ENCODE peak calls at places on chromosomes 16 and 17, in seven cellular contexts. One of them, this sample, is unnamed. For H3K4me1, the result is how much of the 10 kb centered on the place peaks cover.

GRCh38 chr17:12256380-12256995 is 235.8 kb downstream of the MAP2K4 start:
- DNase-seq in heart right ventricle: peak
- DNase-seq in fibroblast of lung: peak
- DNase-seq in H1: no peak
- DNase-seq in SK-N-SH: peak
- DNase-seq in PC-3: peak
- DNase-seq in esophagus muscularis mucosa: no peak
- DNase-seq in this sample: peak

GRCh38 chr17:42387663-42388380 is 420 bp downstream of the STAT3 start:
- DNase-seq in heart right ventricle: peak
- DNase-seq in fibroblast of lung: peak
- DNase-seq in H1: peak
- DNase-seq in SK-N-SH: peak
- DNase-seq in PC-3: no peak
- DNase-seq in esophagus muscularis mucosa: no peak
- DNase-seq in this sample: peak

GRCh38 chr17:2718150-2718938 is 6.8 kb upstream of the CLUH start:
- DNase-seq in heart right ventricle: no peak
- DNase-seq in fibroblast of lung: peak
- DNase-seq in H1: no peak
- DNase-seq in SK-N-SH: no peak
- DNase-seq in PC-3: no peak
- DNase-seq in esophagus muscularis mucosa: no peak
- DNase-seq in this sample: no peak

GRCh38 chr16:84562174-84562815 is 55.6 kb downstream of the COTL1 start:
- DNase-seq in heart right ventricle: no peak
- DNase-seq in fibroblast of lung: no peak
- DNase-seq in H1: no peak
- DNase-seq in SK-N-SH: no peak
- DNase-seq in PC-3: no peak
- DNase-seq in esophagus muscularis mucosa: no peak
- DNase-seq in this sample: no peak

GRCh38 chr17:43471801-43472200 is 12.0 kb upstream of the DHX8 start:
- DNase-seq in heart right ventricle: no peak
- DNase-seq in fibroblast of lung: no peak
- DNase-seq in H1: no peak
- DNase-seq in SK-N-SH: no peak
- DNase-seq in PC-3: no peak
- DNase-seq in esophagus muscularis mucosa: no peak
- DNase-seq in this sample: no peak

GRCh38 chr17:31489295-31490018 is 98.0 kb downstream of the RAB11FIP4 start:
- DNase-seq in heart right ventricle: no peak
- DNase-seq in fibroblast of lung: no peak
- DNase-seq in H1: peak
- DNase-seq in SK-N-SH: no peak
- DNase-seq in PC-3: peak
- DNase-seq in esophagus muscularis mucosa: no peak
- DNase-seq in this sample: no peak

GRCh38 chr16:68351991-68352431 is 41.2 kb downstream of the PRMT7 start:
- DNase-seq in heart right ventricle: no peak
- DNase-seq in fibroblast of lung: no peak
- DNase-seq in H1: no peak
- DNase-seq in SK-N-SH: no peak
- DNase-seq in PC-3: peak
- DNase-seq in esophagus muscularis mucosa: no peak
- DNase-seq in this sample: no peak

GRCh38 chr17:27526603-27527002 is 70.4 kb downstream of the KSR1 start:
- DNase-seq in heart right ventricle: peak
- DNase-seq in fibroblast of lung: peak
- DNase-seq in H1: no peak
- DNase-seq in SK-N-SH: no peak
- DNase-seq in PC-3: no peak
- DNase-seq in esophagus muscularis mucosa: no peak
- DNase-seq in this sample: peak

GRCh38 chr17:51091635-51092034 is 29.0 kb downstream of the SPAG9 start:
- DNase-seq in heart right ventricle: no peak
- DNase-seq in fibroblast of lung: no peak
- DNase-seq in H1: no peak
- DNase-seq in SK-N-SH: no peak
- DNase-seq in PC-3: no peak
- DNase-seq in esophagus muscularis mucosa: no peak
- DNase-seq in this sample: no peak

GRCh38 chr17:31293586-31293985 is 3.5 kb downstream of the OMG start:
- DNase-seq in heart right ventricle: no peak
- DNase-seq in fibroblast of lung: no peak
- DNase-seq in H1: no peak
- DNase-seq in SK-N-SH: no peak
- DNase-seq in PC-3: no peak
- DNase-seq in esophagus muscularis mucosa: no peak
- DNase-seq in this sample: no peak

GRCh38 chr16:86519649-86520316 is 9.5 kb downstream of the FOXF1 start:
- DNase-seq in heart right ventricle: peak
- DNase-seq in fibroblast of lung: peak
- DNase-seq in H1: peak
- DNase-seq in SK-N-SH: peak
- DNase-seq in PC-3: peak
- DNase-seq in esophagus muscularis mucosa: no peak
- DNase-seq in this sample: no peak

GRCh38 chr17:28372203-28372944 is 880 bp downstream of the SARM1 start:
- DNase-seq in heart right ventricle: no peak
- DNase-seq in fibroblast of lung: peak
- DNase-seq in H1: no peak
- DNase-seq in SK-N-SH: peak
- DNase-seq in PC-3: no peak
- DNase-seq in esophagus muscularis mucosa: no peak
- DNase-seq in this sample: peak

GRCh38 chr17:37220609-37220953 is 155.2 kb upstream of the C17orf78 start:
- DNase-seq in heart right ventricle: no peak
- DNase-seq in fibroblast of lung: peak
- DNase-seq in H1: no peak
- DNase-seq in SK-N-SH: peak
- DNase-seq in PC-3: peak
- DNase-seq in esophagus muscularis mucosa: no peak
- DNase-seq in this sample: peak

GRCh38 chr16:87223656-87224248 is 93.4 kb downstream of the C16orf95 start:
- DNase-seq in heart right ventricle: no peak
- DNase-seq in fibroblast of lung: no peak
- DNase-seq in H1: no peak
- DNase-seq in SK-N-SH: no peak
- DNase-seq in PC-3: peak
- DNase-seq in esophagus muscularis mucosa: no peak
- DNase-seq in this sample: no peak

GRCh38 chr16:52547001-52547833 is at the start of gene TOX3:
- DNase-seq in heart right ventricle: no peak
- DNase-seq in fibroblast of lung: no peak
- DNase-seq in H1: peak
- DNase-seq in SK-N-SH: peak
- DNase-seq in PC-3: no peak
- DNase-seq in esophagus muscularis mucosa: peak
- DNase-seq in this sample: no peak

GRCh38 chr16:14003119-14003570 is 68.0 kb upstream of the MRTFB start:
- DNase-seq in heart right ventricle: peak
- DNase-seq in fibroblast of lung: peak
- DNase-seq in H1: peak
- DNase-seq in SK-N-SH: peak
- DNase-seq in PC-3: peak
- DNase-seq in esophagus muscularis mucosa: no peak
- DNase-seq in this sample: peak

GRCh38 chr16:56610017-56610608 is 1.7 kb downstream of the MT2A start:
- DNase-seq in heart right ventricle: no peak
- DNase-seq in fibroblast of lung: peak
- DNase-seq in H1: no peak
- DNase-seq in SK-N-SH: no peak
- DNase-seq in PC-3: peak
- DNase-seq in esophagus muscularis mucosa: no peak
- DNase-seq in this sample: peak

GRCh38 chr17:82005701-82006348 is 16.9 kb downstream of the CENPX start:
- DNase-seq in heart right ventricle: no peak
- DNase-seq in fibroblast of lung: no peak
- DNase-seq in H1: no peak
- DNase-seq in SK-N-SH: no peak
- DNase-seq in PC-3: no peak
- DNase-seq in esophagus muscularis mucosa: no peak
- DNase-seq in this sample: no peak
- H3K4me3 ChIP-seq in heart right ventricle: no peak
- H3K4me3 ChIP-seq in fibroblast of lung: no peak
- H3K4me3 ChIP-seq in H1: no peak
- H3K4me3 ChIP-seq in SK-N-SH: no peak
- H3K4me3 ChIP-seq in PC-3: no peak
- H3K4me3 ChIP-seq in esophagus muscularis mucosa: no peak
- H3K4me3 ChIP-seq in this sample: no peak

DNA sequence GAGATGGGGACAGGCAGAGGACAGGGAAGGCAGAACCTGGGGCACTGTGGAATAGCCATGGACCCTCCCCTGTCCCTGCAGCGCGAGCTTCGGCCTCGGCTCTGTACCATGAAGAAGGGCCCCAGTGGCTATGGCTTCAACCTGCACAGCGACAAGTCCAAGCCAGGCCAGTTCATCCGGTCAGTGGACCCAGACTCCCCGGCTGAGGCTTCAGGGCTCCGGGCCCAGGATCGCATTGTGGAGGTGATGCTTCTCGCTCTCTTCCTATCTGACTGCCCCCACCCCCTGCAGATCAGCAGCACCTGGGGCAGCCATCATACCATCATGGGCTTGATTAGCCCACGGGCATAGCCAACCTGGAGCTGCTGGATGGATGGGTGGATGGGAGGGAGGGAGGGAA is 13.5 kb downstream of the NHERF1 start:
- DNase-seq in heart right ventricle: no peak
- DNase-seq in fibroblast of lung: no peak
- DNase-seq in H1: no peak
- DNase-seq in SK-N-SH: peak
- DNase-seq in PC-3: no peak
- DNase-seq in esophagus muscularis mucosa: no peak
- DNase-seq in this sample: no peak
- H3K4me1 ChIP-seq in heart right ventricle: under half
- H3K4me1 ChIP-seq in fibroblast of lung: under half
- H3K4me1 ChIP-seq in H1: under half
- H3K4me1 ChIP-seq in SK-N-SH: under half
- H3K4me1 ChIP-seq in PC-3: under half
- H3K4me1 ChIP-seq in esophagus muscularis mucosa: half or more
- H3K4me1 ChIP-seq in this sample: half or more

DNA sequence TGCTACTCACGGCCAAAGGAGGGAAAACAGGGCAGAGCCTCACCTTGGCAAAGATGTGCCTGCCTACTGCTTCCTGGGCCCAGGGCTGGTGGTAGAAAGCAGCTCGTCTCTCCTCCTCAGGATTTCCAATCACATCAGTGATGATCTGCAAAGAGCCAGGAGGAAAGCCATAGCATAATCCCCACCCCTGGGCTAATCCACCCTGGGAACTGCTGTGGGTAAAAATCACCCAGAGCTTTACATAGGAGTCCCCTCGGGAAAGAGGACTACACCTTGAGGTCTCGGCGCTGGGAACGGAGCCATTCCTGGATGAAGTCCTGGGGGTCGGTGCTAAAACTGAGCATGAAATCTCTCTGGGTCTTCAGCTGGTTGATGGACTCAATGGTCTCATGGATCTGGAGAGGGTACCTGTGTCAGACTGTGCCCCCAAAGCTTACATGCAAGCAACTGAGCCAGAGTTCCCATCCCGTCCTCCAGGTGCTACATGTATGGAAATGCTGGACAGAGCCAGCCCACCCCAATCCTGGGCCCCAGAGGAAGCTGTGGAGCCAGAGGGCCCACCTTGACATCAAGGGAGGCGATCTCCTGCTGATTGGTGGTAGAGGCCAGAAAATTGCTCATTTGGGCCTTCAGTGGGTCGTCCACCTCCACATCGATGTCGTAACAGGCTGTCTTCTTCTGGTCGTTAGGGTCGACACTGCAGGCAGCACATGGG is 5.7 kb upstream of the FTSJ3 start:
- DNase-seq in heart right ventricle: no peak
- DNase-seq in fibroblast of lung: no peak
- DNase-seq in H1: no peak
- DNase-seq in SK-N-SH: no peak
- DNase-seq in PC-3: no peak
- DNase-seq in esophagus muscularis mucosa: no peak
- DNase-seq in this sample: peak
- H3K4me3 ChIP-seq in heart right ventricle: no peak
- H3K4me3 ChIP-seq in fibroblast of lung: no peak
- H3K4me3 ChIP-seq in H1: no peak
- H3K4me3 ChIP-seq in SK-N-SH: no peak
- H3K4me3 ChIP-seq in PC-3: no peak
- H3K4me3 ChIP-seq in esophagus muscularis mucosa: no peak
- H3K4me3 ChIP-seq in this sample: no peak

GRCh38 chr17:44539664-44540063 is 17.6 kb upstream of the FZD2 start:
- DNase-seq in heart right ventricle: no peak
- DNase-seq in fibroblast of lung: no peak
- DNase-seq in H1: peak
- DNase-seq in SK-N-SH: no peak
- DNase-seq in PC-3: no peak
- DNase-seq in esophagus muscularis mucosa: no peak
- DNase-seq in this sample: no peak

GRCh38 chr17:44543213-44543904 is 13.9 kb upstream of the FZD2 start:
- DNase-seq in heart right ventricle: no peak
- DNase-seq in fibroblast of lung: peak
- DNase-seq in H1: peak
- DNase-seq in SK-N-SH: no peak
- DNase-seq in PC-3: peak
- DNase-seq in esophagus muscularis mucosa: no peak
- DNase-seq in this sample: no peak

GRCh38 chr17:44543905-44544523 is 13.3 kb upstream of the FZD2 start:
- DNase-seq in heart right ventricle: no peak
- DNase-seq in fibroblast of lung: peak
- DNase-seq in H1: no peak
- DNase-seq in SK-N-SH: no peak
- DNase-seq in PC-3: no peak
- DNase-seq in esophagus muscularis mucosa: no peak
- DNase-seq in this sample: no peak

GRCh38 chr17:44541884-44542581 is 15.3 kb upstream of the FZD2 start:
- DNase-seq in heart right ventricle: no peak
- DNase-seq in fibroblast of lung: no peak
- DNase-seq in H1: peak
- DNase-seq in SK-N-SH: no peak
- DNase-seq in PC-3: no peak
- DNase-seq in esophagus muscularis mucosa: no peak
- DNase-seq in this sample: no peak

DNA sequence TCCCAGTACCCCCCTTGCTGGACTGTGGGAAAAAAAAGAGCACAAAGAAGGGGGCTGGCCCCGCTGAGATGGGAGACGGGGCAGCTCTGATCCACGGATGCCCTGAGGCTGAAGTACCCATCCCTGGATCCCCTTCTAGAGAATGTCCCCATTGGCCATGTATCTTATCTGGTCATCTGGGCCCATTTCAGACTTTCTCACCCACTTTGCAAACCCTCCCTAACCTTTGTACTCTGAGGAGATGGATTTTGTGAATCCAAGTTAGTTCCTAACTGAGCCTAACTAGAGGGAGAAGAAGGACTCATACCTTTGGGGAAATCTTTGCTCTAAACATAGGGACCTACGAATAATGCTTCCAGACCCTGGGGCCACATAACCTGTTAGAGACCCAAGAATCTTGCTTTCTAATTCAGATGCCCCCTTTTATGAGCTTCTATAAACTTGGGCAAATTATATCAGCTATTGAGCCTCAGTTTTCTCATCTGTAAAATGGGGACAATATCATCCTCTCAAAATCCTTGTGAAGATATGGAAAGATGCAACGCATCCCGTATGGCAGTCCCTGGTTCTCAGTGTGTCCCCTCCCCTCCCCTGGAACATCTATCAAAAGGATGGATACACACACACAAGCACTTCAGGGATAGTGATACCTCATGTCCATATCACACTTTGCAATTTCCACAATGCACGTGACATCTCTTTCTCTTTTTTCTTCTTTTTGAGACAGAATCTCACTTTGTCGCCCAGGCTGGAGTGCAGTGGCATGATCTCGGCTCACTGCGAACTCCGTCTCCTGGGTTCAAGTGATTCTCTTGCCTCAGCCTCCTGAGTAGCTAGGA is 16.8 kb upstream of the FZD2 start:
- DNase-seq in heart right ventricle: no peak
- DNase-seq in fibroblast of lung: no peak
- DNase-seq in H1: no peak
- DNase-seq in SK-N-SH: no peak
- DNase-seq in PC-3: no peak
- DNase-seq in esophagus muscularis mucosa: no peak
- DNase-seq in this sample: no peak
- H3K4me1 ChIP-seq in heart right ventricle: under half
- H3K4me1 ChIP-seq in fibroblast of lung: under half
- H3K4me1 ChIP-seq in H1: under half
- H3K4me1 ChIP-seq in SK-N-SH: under half
- H3K4me1 ChIP-seq in PC-3: under half
- H3K4me1 ChIP-seq in esophagus muscularis mucosa: under half
- H3K4me1 ChIP-seq in this sample: under half